ENCODE peak calls at places on chromosomes 3 and 15, in eight cellular contexts. T is H7, N is natural killer cell, A is SK-N-SH, Z is hippocampal formation, E is fibroblast of lung, X is fibroblast of pulmonary artery, Q is HuH-7.5. K is an unnamed sample.

GRCh38 chr15:90106522-90107117 is 4.4 kb upstream of the IDH2 start:
- DNase-seq in T (peak), N (no peak), A (peak), Z (no peak), E (peak), X (peak), Q (no peak), K (no peak)

GRCh38 chr15:41233367-41233771 is 2.3 kb downstream of the CHP1 start:
- DNase-seq in T (no peak), N (no peak), A (no peak), Z (no peak), E (peak), X (peak), Q (no peak), K (no peak)

GRCh38 chr3:78976200-78976599 is 791.6 kb downstream of the ROBO1 start:
- DNase-seq in T (no peak), N (no peak), A (no peak), Z (no peak), E (no peak), X (no peak), Q (no peak), K (no peak)

GRCh38 chr3:47014036-47014435 is 34.6 kb downstream of the NBEAL2 start:
- DNase-seq in T (no peak), N (no peak), A (no peak), Z (no peak), E (no peak), X (no peak), Q (no peak), K (no peak)

GRCh38 chr15:75008249-75009017 is 13.1 kb downstream of the SCAMP5 start:
- DNase-seq in T (no peak), N (no peak), A (no peak), Z (no peak), E (no peak), X (no peak), Q (no peak), K (no peak)

GRCh38 chr3:194203482-194204035 is 67.6 kb downstream of the HES1 start:
- DNase-seq in T (peak), N (no peak), A (no peak), Z (no peak), E (no peak), X (no peak), Q (no peak), K (peak)

GRCh38 chr15:31487811-31488436 is 161.3 kb downstream of the KLF13 start:
- DNase-seq in T (peak), N (no peak), A (no peak), Z (no peak), E (peak), X (peak), Q (no peak), K (no peak)

GRCh38 chr15:87743557-87743956 is 513.0 kb downstream of the NTRK3 start:
- DNase-seq in T (no peak), N (no peak), A (no peak), Z (no peak), E (no peak), X (peak), Q (no peak), K (no peak)

GRCh38 chr3:69913422-69913821 is 86.1 kb upstream of the SAMMSON start:
- DNase-seq in T (no peak), N (no peak), A (no peak), Z (no peak), E (no peak), X (no peak), Q (no peak), K (no peak)

GRCh38 chr15:63517614-63518013 is 13.2 kb downstream of the USP3 start:
- DNase-seq in T (no peak), N (no peak), A (no peak), Z (no peak), E (no peak), X (no peak), Q (no peak), K (peak)

GRCh38 chr15:38424101-38424552 is 29.8 kb upstream of the FAM98B start:
- DNase-seq in T (no peak), N (no peak), A (no peak), Z (no peak), E (no peak), X (no peak), Q (no peak), K (no peak)

GRCh38 chr15:92832992-92833438 is 67.1 kb upstream of the CHD2 start:
- DNase-seq in T (no peak), N (no peak), A (no peak), Z (no peak), E (peak), X (peak), Q (no peak), K (no peak)

GRCh38 chr15:101562428-101563059 is 73.0 kb upstream of the PCSK6 start:
- DNase-seq in T (no peak), N (no peak), A (no peak), Z (no peak), E (no peak), X (no peak), Q (no peak), K (no peak)

GRCh38 chr15:62150445-62150844 is 14.6 kb downstream of the C2CD4B start:
- DNase-seq in T (no peak), N (no peak), A (no peak), Z (no peak), E (no peak), X (peak), Q (no peak), K (no peak)

GRCh38 chr3:134078169-134078821 is 48.6 kb upstream of the SLCO2A1 start:
- DNase-seq in T (no peak), N (no peak), A (no peak), Z (no peak), E (no peak), X (no peak), Q (no peak), K (no peak)

GRCh38 chr15:80433836-80434235 is 29.7 kb downstream of the ARNT2 start:
- DNase-seq in T (no peak), N (no peak), A (no peak), Z (no peak), E (no peak), X (no peak), Q (no peak), K (no peak)

GRCh38 chr3:46208167-46208704 is at the start of gene CCR1:
- DNase-seq in T (peak), N (peak), A (no peak), Z (peak), E (peak), X (peak), Q (peak), K (peak)

GRCh38 chr3:105495021-105495420 is 128.3 kb downstream of the ALCAM start:
- DNase-seq in T (no peak), N (no peak), A (no peak), Z (no peak), E (peak), X (peak), Q (no peak), K (no peak)

GRCh38 chr3:148930785-148931184 is 60.6 kb upstream of the GYG1 start:
- DNase-seq in T (no peak), N (no peak), A (no peak), Z (no peak), E (peak), X (no peak), Q (no peak), K (no peak)

GRCh38 chr3:31922962-31923361 is 58.1 kb downstream of the OSBPL10 start:
- DNase-seq in T (no peak), N (no peak), A (no peak), Z (no peak), E (no peak), X (no peak), Q (peak), K (no peak)

GRCh38 chr3:54243262-54243931 is 121.0 kb downstream of the CACNA2D3 start:
- DNase-seq in T (no peak), N (no peak), A (no peak), Z (no peak), E (no peak), X (peak), Q (no peak), K (peak)

GRCh38 chr15:40081691-40082194 is 26.9 kb downstream of the BMF start:
- DNase-seq in T (peak), N (no peak), A (peak), Z (peak), E (peak), X (peak), Q (no peak), K (peak)

GRCh38 chr3:48268381-48268935 is 27.6 kb downstream of the ZNF589 start:
- DNase-seq in T (no peak), N (no peak), A (no peak), Z (no peak), E (peak), X (no peak), Q (no peak), K (no peak)

GRCh38 chr15:78399081-78399480 is 38.9 kb upstream of the IREB2 start:
- DNase-seq in T (no peak), N (no peak), A (no peak), Z (no peak), E (no peak), X (no peak), Q (no peak), K (no peak)

GRCh38 chr3:32316319-32316718 is 75.3 kb upstream of the CMTM7 start:
- DNase-seq in T (no peak), N (no peak), A (no peak), Z (no peak), E (no peak), X (no peak), Q (no peak), K (no peak)

GRCh38 chr15:48331796-48332641 is 790 bp downstream of the DUT start:
- DNase-seq in T (peak), N (peak), A (peak), Z (peak), E (peak), X (peak), Q (peak), K (peak)

GRCh38 chr3:154184582-154184981 is 63.4 kb downstream of the ARHGEF26 start:
- DNase-seq in T (no peak), N (no peak), A (no peak), Z (no peak), E (no peak), X (no peak), Q (no peak), K (no peak)

GRCh38 chr3:25812644-25813043 is 22.8 kb downstream of the OXSM start:
- DNase-seq in T (no peak), N (no peak), A (no peak), Z (no peak), E (no peak), X (no peak), Q (no peak), K (no peak)

GRCh38 chr15:73784299-73784698 is 31.1 kb upstream of the INSYN1 start:
- DNase-seq in T (no peak), N (no peak), A (peak), Z (peak), E (no peak), X (no peak), Q (no peak), K (no peak)

GRCh38 chr3:11514191-11514770 is 129.4 kb downstream of the VGLL4 start:
- DNase-seq in T (no peak), N (no peak), A (no peak), Z (no peak), E (peak), X (peak), Q (no peak), K (no peak)

GRCh38 chr15:55183679-55184078 is 13.1 kb downstream of the RSL24D1 start:
- DNase-seq in T (no peak), N (no peak), A (no peak), Z (no peak), E (peak), X (no peak), Q (no peak), K (no peak)

GRCh38 chr3:23665741-23666140 is 140.0 kb upstream of the UBE2E1 start:
- DNase-seq in T (no peak), N (no peak), A (no peak), Z (no peak), E (no peak), X (no peak), Q (no peak), K (no peak)

K was measured in GM23338.